ENCODE peak calls at places on chromosomes 12 and 14, in eight cellular contexts. T is GM20000, D is neural crest cell, R is AG10803, A is omental fat pad, O is astrocyte, U is tibial artery, C is HL-60. Q is an unnamed sample.

GRCh38 chr12:120257041-120257821 is 8.3 kb downstream of the PXN start:
- DNase-seq in T (no peak), D (no peak), R (peak; percentile 97), A (no peak), O (peak; percentile 92), U (peak; percentile 67), C (no peak), Q (peak; percentile 75)

GRCh38 chr14:102028733-102029132 is 58.1 kb downstream of the HSP90AA1 start:
- DNase-seq in T (no peak), D (no peak), R (peak; percentile 88), A (no peak), O (peak; percentile 87), U (no peak), C (no peak), Q (no peak)

GRCh38 chr12:47811581-47812484 is 7.9 kb downstream of the HDAC7 start:
- DNase-seq in T (no peak), D (no peak), R (peak; percentile 80), A (peak; percentile 60), O (peak; percentile 90), U (peak; percentile 85), C (no peak), Q (no peak)

GRCh38 chr12:119959435-119959834 is 29.6 kb upstream of the BICDL1 start:
- DNase-seq in T (no peak), D (no peak), R (no peak), A (no peak), O (no peak), U (no peak), C (no peak), Q (no peak)

GRCh38 chr14:69050235-69051184 is 71.4 kb upstream of the ACTN1 start:
- DNase-seq in T (no peak), D (no peak), R (peak; percentile 27), A (no peak), O (no peak), U (no peak), C (no peak), Q (no peak)

GRCh38 chr12:120538281-120539156 is 4.4 kb downstream of the RNF10 start:
- DNase-seq in T (no peak), D (no peak), R (peak; percentile 62), A (no peak), O (peak; percentile 77), U (peak; percentile 57), C (no peak), Q (no peak)

GRCh38 chr12:91940826-91941225 is 204.8 kb downstream of the BTG1 start:
- DNase-seq in T (no peak), D (no peak), R (no peak), A (no peak), O (no peak), U (no peak), C (no peak), Q (no peak)

GRCh38 chr14:50303744-50304471 is 8.1 kb downstream of the L2HGDH start:
- DNase-seq in T (no peak), D (no peak), R (peak; percentile 48), A (no peak), O (peak; percentile 52), U (no peak), C (peak; percentile 91), Q (no peak)

GRCh38 chr12:90456248-90456647 is 498.7 kb downstream of the CCER1 start:
- DNase-seq in T (no peak), D (no peak), R (no peak), A (no peak), O (no peak), U (no peak), C (no peak), Q (no peak)

GRCh38 chr12:48875944-48876520 is 10.4 kb upstream of the RND1 start:
- DNase-seq in T (no peak), D (no peak), R (no peak), A (no peak), O (no peak), U (no peak), C (no peak), Q (no peak)

GRCh38 chr12:49537231-49537708 is 1.6 kb upstream of the KCNH3 start:
- DNase-seq in T (no peak), D (no peak), R (no peak), A (no peak), O (no peak), U (no peak), C (no peak), Q (no peak)

GRCh38 chr14:55699131-55700057 is 119.4 kb downstream of the KTN1 start:
- DNase-seq in T (no peak), D (no peak), R (peak; percentile 78), A (no peak), O (peak; percentile 76), U (no peak), C (no peak), Q (peak; percentile 51)

GRCh38 chr12:128684357-128684756 is 139.4 kb downstream of the SLC15A4 start:
- DNase-seq in T (no peak), D (no peak), R (no peak), A (no peak), O (no peak), U (no peak), C (no peak), Q (no peak)

GRCh38 chr14:103527408-103528157 is 1.4 kb upstream of the TRMT61A start:
- DNase-seq in T (peak; percentile 88), D (no peak), R (peak; percentile 53), A (no peak), O (no peak), U (no peak), C (no peak), Q (no peak)

GRCh38 chr14:90678420-90678819 is 137.8 kb downstream of the TTC7B start:
- DNase-seq in T (no peak), D (no peak), R (peak; percentile 28), A (no peak), O (peak; percentile 22), U (no peak), C (no peak), Q (no peak)

GRCh38 chr14:97058071-97058470 is 260.9 kb downstream of the VRK1 start:
- DNase-seq in T (no peak), D (no peak), R (peak; percentile 15), A (no peak), O (no peak), U (no peak), C (no peak), Q (no peak)

GRCh38 chr12:10395390-10395998 is 5.7 kb upstream of the KLRK1 start:
- DNase-seq in T (peak; percentile 36), D (no peak), R (peak; percentile 92), A (no peak), O (peak; percentile 52), U (peak; percentile 25), C (peak; percentile 78), Q (peak; percentile 79)

GRCh38 chr14:54622189-54622958 is 55.4 kb downstream of the SAMD4A start:
- DNase-seq in T (peak; percentile 76), D (no peak), R (no peak), A (no peak), O (no peak), U (no peak), C (no peak), Q (no peak)

GRCh38 chr14:46399049-46399448 is 252.5 kb downstream of the RPL10L start:
- DNase-seq in T (no peak), D (no peak), R (no peak), A (no peak), O (no peak), U (no peak), C (no peak), Q (no peak)

DNA sequence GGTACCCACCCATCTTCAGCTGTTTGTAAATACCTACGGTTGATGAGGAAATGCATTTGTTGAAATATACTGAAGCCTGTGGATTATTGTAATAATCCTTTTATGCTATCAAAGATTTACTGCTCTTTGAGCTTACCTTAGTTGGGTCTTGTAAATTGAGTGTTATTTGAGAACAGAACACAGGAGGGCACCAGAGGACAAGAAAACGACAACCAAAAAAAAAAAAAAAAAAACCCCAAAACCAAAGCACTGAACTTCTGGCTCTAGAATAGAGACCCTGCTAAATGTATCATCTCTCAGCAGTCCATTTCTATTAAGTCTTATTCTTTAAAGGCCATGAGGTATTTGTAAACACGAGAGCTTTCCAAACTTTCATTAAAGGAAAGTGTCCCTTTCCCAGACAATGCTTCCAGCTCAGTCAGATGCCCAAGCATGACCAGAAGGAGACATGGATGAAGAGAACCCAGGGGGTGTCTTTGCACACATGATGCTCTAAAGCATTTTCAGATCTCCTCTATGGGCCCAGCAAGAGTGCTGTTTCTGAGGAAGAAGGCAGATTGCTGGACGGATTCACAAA is 763.9 kb downstream of the NRXN3 start:
- DNase-seq in T (peak; percentile 25), D (peak; percentile 20), R (peak; percentile 34), A (no peak), O (peak; percentile 14), U (no peak), C (no peak), Q (no peak)
- TF ChIP-seq CTCF in T (no peak), D (peak; percentile 77), R (peak; percentile 57), A (no peak), O (peak; percentile 61), U (peak; percentile 18), C (no peak), Q (peak; percentile 19)

GRCh38 chr14:32657081-32657480 is 281.6 kb upstream of the NPAS3 start:
- DNase-seq in T (no peak), D (no peak), R (peak; percentile 68), A (no peak), O (peak; percentile 63), U (peak; percentile 65), C (peak; percentile 20), Q (no peak)
- TF ChIP-seq CTCF in T (no peak), D (no peak), R (no peak), A (no peak), O (no peak), U (no peak), C (no peak), Q (no peak)

DNA sequence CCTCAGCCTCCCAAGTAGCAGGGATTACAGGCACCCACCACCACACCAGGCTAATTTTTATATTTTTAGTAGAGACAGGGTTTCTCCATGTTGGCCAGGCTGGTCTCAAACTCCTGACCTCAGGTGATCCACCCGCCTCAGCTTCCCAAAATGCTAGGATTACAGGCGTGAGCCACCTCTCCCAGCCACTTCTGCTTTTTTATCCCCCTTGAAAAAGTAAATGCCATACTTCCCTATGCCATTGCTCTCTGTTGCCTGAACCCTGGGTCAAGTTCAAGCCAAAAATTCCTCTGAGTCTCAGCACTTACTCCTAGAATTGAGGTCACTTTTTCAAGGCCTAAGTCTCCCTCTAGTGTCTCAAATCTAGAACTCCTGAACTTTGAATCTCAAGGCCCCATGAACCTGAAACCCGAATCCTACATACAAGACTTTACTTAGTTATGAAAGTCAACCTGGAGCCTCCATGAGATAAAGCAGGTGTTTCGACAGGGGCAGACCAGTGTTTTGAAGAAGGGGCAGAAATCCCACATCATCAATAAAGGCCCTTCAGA is 1.4 kb upstream of the APOBEC1 start:
- DNase-seq in T (no peak), D (no peak), R (peak; percentile 24), A (no peak), O (no peak), U (no peak), C (no peak), Q (no peak)
- TF ChIP-seq CTCF in T (no peak), D (peak; percentile 51), R (peak; percentile 53), A (no peak), O (no peak), U (no peak), C (no peak), Q (peak; percentile 34)

DNA sequence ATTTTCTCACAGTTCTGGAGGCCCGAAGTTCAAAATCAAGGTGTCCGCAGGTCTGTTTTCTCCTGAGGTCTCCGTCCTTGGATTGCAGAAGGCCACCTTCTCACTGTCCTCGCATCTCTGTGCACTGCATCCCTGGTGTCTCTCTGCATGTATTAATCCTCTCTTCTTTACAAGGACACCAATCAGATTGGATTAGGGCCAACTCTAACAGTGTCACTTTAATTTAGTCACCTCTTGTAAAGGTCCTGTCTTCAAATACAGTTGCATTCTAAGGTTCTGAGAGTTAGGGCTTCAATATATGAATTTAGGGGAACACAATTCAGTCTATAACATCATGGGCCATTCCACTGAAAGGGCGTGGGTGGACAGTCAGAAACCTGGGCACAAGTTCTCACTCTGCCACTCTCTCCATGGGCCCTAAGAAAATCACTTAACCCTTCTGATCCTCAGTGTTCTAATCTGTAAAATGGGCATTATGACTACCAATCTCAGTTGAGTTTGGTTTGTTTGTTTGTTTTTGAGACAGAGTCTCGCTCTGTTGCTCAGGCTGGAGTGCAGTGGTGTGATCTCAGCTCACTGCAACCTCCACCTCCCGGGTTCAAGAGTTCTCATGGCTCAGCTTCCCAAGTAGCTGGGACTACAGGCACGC is 41.6 kb upstream of the FGD4 start:
- DNase-seq in T (no peak), D (no peak), R (no peak), A (no peak), O (no peak), U (no peak), C (no peak), Q (no peak)
- TF ChIP-seq CTCF in T (no peak), D (no peak), R (no peak), A (no peak), O (no peak), U (no peak), C (no peak), Q (no peak)